ENCODE peak calls at places on chromosomes 3 and 15, in five cellular contexts. One of them, this sample, is unnamed. For H3K79me2, the result is how much of the 10 kb centered on the place peaks cover.

GRCh38 chr3:51024765-51025681 is 350.3 kb downstream of the DOCK3 start:
- DNase-seq in neural progenitor cell: no peak
- DNase-seq in HCT116: no peak
- DNase-seq in GM12878: no peak
- DNase-seq in fibroblast of lung: no peak
- DNase-seq in this sample: peak

GRCh38 chr3:67524046-67524445 is 130.4 kb downstream of the SUCLG2 start:
- DNase-seq in neural progenitor cell: no peak
- DNase-seq in HCT116: no peak
- DNase-seq in GM12878: no peak
- DNase-seq in fibroblast of lung: no peak
- DNase-seq in this sample: no peak

GRCh38 chr3:11288786-11289637 is 16.8 kb downstream of the ATG7 start:
- DNase-seq in neural progenitor cell: no peak
- DNase-seq in HCT116: peak
- DNase-seq in GM12878: peak
- DNase-seq in fibroblast of lung: peak
- DNase-seq in this sample: no peak

GRCh38 chr3:149128856-149129255 is 582 bp upstream of the HPS3 start:
- DNase-seq in neural progenitor cell: no peak
- DNase-seq in HCT116: no peak
- DNase-seq in GM12878: no peak
- DNase-seq in fibroblast of lung: no peak
- DNase-seq in this sample: no peak

GRCh38 chr3:174191380-174191779 is 667.8 kb upstream of the NAALADL2 start:
- DNase-seq in neural progenitor cell: no peak
- DNase-seq in HCT116: no peak
- DNase-seq in GM12878: peak
- DNase-seq in fibroblast of lung: no peak
- DNase-seq in this sample: no peak

GRCh38 chr3:88031543-88032148 is 27.2 kb downstream of the CGGBP1 start:
- DNase-seq in neural progenitor cell: no peak
- DNase-seq in HCT116: no peak
- DNase-seq in GM12878: peak
- DNase-seq in fibroblast of lung: peak
- DNase-seq in this sample: peak

GRCh38 chr3:57158813-57159678 is 6.1 kb downstream of the IL17RD start:
- DNase-seq in neural progenitor cell: peak
- DNase-seq in HCT116: peak
- DNase-seq in GM12878: no peak
- DNase-seq in fibroblast of lung: no peak
- DNase-seq in this sample: peak

GRCh38 chr3:16140116-16140893 is 34.2 kb upstream of the GALNT15 start:
- DNase-seq in neural progenitor cell: no peak
- DNase-seq in HCT116: no peak
- DNase-seq in GM12878: no peak
- DNase-seq in fibroblast of lung: peak
- DNase-seq in this sample: no peak

GRCh38 chr15:67072442-67072841 is 7.0 kb downstream of the SMAD3 start:
- DNase-seq in neural progenitor cell: no peak
- DNase-seq in HCT116: no peak
- DNase-seq in GM12878: no peak
- DNase-seq in fibroblast of lung: no peak
- DNase-seq in this sample: no peak

GRCh38 chr3:183356920-183357319 is 71.5 kb downstream of the MCF2L2 start:
- DNase-seq in neural progenitor cell: no peak
- DNase-seq in HCT116: no peak
- DNase-seq in GM12878: no peak
- DNase-seq in fibroblast of lung: no peak
- DNase-seq in this sample: no peak

GRCh38 chr3:23496165-23496564 is 293.0 kb downstream of the UBE2E2 start:
- DNase-seq in neural progenitor cell: no peak
- DNase-seq in HCT116: no peak
- DNase-seq in GM12878: peak
- DNase-seq in fibroblast of lung: no peak
- DNase-seq in this sample: no peak

GRCh38 chr3:41174703-41174964 is 24.7 kb upstream of the CTNNB1 start:
- DNase-seq in neural progenitor cell: no peak
- DNase-seq in HCT116: no peak
- DNase-seq in GM12878: no peak
- DNase-seq in fibroblast of lung: no peak
- DNase-seq in this sample: no peak

GRCh38 chr15:66706225-66706732 is 4.2 kb downstream of the SMAD6 start:
- DNase-seq in neural progenitor cell: peak
- DNase-seq in HCT116: no peak
- DNase-seq in GM12878: no peak
- DNase-seq in fibroblast of lung: peak
- DNase-seq in this sample: no peak

GRCh38 chr15:56337084-56337725 is 28.0 kb upstream of the TEX9 start:
- DNase-seq in neural progenitor cell: no peak
- DNase-seq in HCT116: no peak
- DNase-seq in GM12878: no peak
- DNase-seq in fibroblast of lung: no peak
- DNase-seq in this sample: no peak

GRCh38 chr3:158520433-158520832 is 50.6 kb upstream of the MLF1 start:
- DNase-seq in neural progenitor cell: no peak
- DNase-seq in HCT116: no peak
- DNase-seq in GM12878: no peak
- DNase-seq in fibroblast of lung: no peak
- DNase-seq in this sample: no peak

GRCh38 chr15:100665570-100665969 is 63.2 kb downstream of the ASB7 start:
- DNase-seq in neural progenitor cell: no peak
- DNase-seq in HCT116: no peak
- DNase-seq in GM12878: no peak
- DNase-seq in fibroblast of lung: peak
- DNase-seq in this sample: no peak

GRCh38 chr15:85777291-85778106 is 17.2 kb downstream of the KLHL25 start:
- DNase-seq in neural progenitor cell: no peak
- DNase-seq in HCT116: no peak
- DNase-seq in GM12878: no peak
- DNase-seq in fibroblast of lung: no peak
- DNase-seq in this sample: no peak

GRCh38 chr3:74883690-74884089 is 269.2 kb upstream of the CNTN3 start:
- DNase-seq in neural progenitor cell: peak
- DNase-seq in HCT116: no peak
- DNase-seq in GM12878: no peak
- DNase-seq in fibroblast of lung: peak
- DNase-seq in this sample: peak

GRCh38 chr3:98612587-98612986 is 19.2 kb upstream of the CPOX start:
- DNase-seq in neural progenitor cell: no peak
- DNase-seq in HCT116: no peak
- DNase-seq in GM12878: no peak
- DNase-seq in fibroblast of lung: no peak
- DNase-seq in this sample: peak

GRCh38 chr15:83991163-83991562 is 244.4 kb upstream of the GOLGA6L4 start:
- DNase-seq in neural progenitor cell: no peak
- DNase-seq in HCT116: no peak
- DNase-seq in GM12878: no peak
- DNase-seq in fibroblast of lung: no peak
- DNase-seq in this sample: no peak

GRCh38 chr15:83993591-83993990 is 242.0 kb upstream of the GOLGA6L4 start:
- DNase-seq in neural progenitor cell: no peak
- DNase-seq in HCT116: no peak
- DNase-seq in GM12878: no peak
- DNase-seq in fibroblast of lung: no peak
- DNase-seq in this sample: peak

GRCh38 chr15:83998486-83998885 is 237.1 kb upstream of the GOLGA6L4 start:
- DNase-seq in neural progenitor cell: no peak
- DNase-seq in HCT116: no peak
- DNase-seq in GM12878: no peak
- DNase-seq in fibroblast of lung: no peak
- DNase-seq in this sample: no peak

DNA sequence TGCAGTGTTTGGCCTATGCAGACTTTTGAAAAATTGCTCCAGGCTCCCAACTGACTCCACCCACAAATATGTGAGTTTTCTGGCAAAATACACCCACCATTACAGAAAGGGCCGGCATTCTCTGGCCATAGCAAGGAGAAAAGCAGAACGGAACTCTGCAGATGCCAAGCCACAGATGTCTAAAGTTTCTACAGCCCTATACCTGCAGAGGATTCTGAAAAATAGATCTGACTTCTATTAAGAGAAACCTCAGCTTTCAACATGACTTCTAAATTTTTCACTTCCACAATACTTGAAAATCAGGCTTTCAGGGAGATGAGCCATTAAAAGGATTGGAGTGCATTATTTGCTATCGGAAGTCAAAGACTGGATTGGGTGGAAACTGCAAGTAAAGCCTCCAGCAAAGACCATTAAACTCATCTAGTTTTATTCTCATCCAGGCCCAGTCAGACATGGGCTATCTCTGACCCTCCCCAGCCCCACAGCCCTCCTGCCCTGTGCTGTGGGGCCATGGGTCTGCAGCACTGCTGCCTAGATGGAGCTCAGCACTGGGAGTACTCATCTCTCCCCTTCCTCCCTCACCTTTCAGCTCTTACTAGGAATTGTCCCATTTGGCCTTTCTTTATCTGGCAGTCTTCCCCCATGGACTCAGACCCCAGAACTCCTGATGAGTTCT is 243.1 kb upstream of the GOLGA6L4 start:
- DNase-seq in neural progenitor cell: no peak
- DNase-seq in HCT116: no peak
- DNase-seq in GM12878: peak
- DNase-seq in fibroblast of lung: no peak
- DNase-seq in this sample: no peak
- H3K4me2 ChIP-seq in neural progenitor cell: no peak
- H3K4me2 ChIP-seq in HCT116: no peak
- H3K4me2 ChIP-seq in GM12878: peak
- H3K4me2 ChIP-seq in fibroblast of lung: no peak
- H3K4me2 ChIP-seq in this sample: no peak

GRCh38 chr3:128425846-128426127 is 40.9 kb downstream of the DNAJB8 start:
- DNase-seq in neural progenitor cell: no peak
- DNase-seq in HCT116: no peak
- DNase-seq in GM12878: no peak
- DNase-seq in fibroblast of lung: no peak
- DNase-seq in this sample: no peak

GRCh38 chr3:128427175-128427857 is 39.4 kb downstream of the DNAJB8 start:
- DNase-seq in neural progenitor cell: no peak
- DNase-seq in HCT116: no peak
- DNase-seq in GM12878: no peak
- DNase-seq in fibroblast of lung: no peak
- DNase-seq in this sample: no peak

GRCh38 chr3:128424508-128425069 is 42.1 kb downstream of the DNAJB8 start:
- DNase-seq in neural progenitor cell: no peak
- DNase-seq in HCT116: peak
- DNase-seq in GM12878: no peak
- DNase-seq in fibroblast of lung: peak
- DNase-seq in this sample: no peak

GRCh38 chr3:128425142-128425845 is 41.4 kb downstream of the DNAJB8 start:
- DNase-seq in neural progenitor cell: no peak
- DNase-seq in HCT116: no peak
- DNase-seq in GM12878: no peak
- DNase-seq in fibroblast of lung: no peak
- DNase-seq in this sample: no peak

GRCh38 chr3:128426128-128426921 is 40.4 kb downstream of the DNAJB8 start:
- DNase-seq in neural progenitor cell: peak
- DNase-seq in HCT116: no peak
- DNase-seq in GM12878: no peak
- DNase-seq in fibroblast of lung: no peak
- DNase-seq in this sample: peak
- H2AFZ ChIP-seq in neural progenitor cell: no peak
- H2AFZ ChIP-seq in HCT116: peak
- H2AFZ ChIP-seq in GM12878: peak
- H2AFZ ChIP-seq in fibroblast of lung: peak
- H2AFZ ChIP-seq in this sample: peak

DNA sequence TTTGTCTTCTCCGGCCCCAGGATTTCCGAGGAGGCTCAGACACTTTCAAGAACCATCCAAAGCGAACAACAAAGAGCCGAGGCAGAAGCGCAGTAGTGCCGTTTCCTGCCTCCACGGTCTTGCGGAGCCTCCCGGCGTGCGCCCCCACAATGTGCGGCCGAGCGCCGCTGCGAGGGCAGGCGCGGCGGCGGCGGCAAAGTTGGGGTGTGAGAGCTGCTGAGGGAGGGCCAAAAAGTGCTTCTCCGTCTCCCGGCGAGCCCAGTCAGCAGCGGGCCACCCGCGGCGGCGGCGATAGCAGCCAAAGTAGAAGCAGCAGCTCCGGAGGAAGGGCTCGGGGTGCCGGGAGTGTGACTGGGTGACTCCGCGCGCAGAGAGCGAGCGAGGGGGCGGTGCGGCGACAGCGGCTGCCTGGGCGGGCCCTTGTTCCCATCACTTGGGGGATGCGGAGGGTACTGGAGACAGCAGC is 749.1 kb downstream of the ROBO1 start:
- DNase-seq in neural progenitor cell: peak
- DNase-seq in HCT116: no peak
- DNase-seq in GM12878: no peak
- DNase-seq in fibroblast of lung: peak
- DNase-seq in this sample: peak
- H3K79me2 ChIP-seq in neural progenitor cell: half or more
- H3K79me2 ChIP-seq in HCT116: under half
- H3K79me2 ChIP-seq in GM12878: under half
- H3K79me2 ChIP-seq in fibroblast of lung: under half
- H3K79me2 ChIP-seq in this sample: under half

GRCh38 chr3:49501842-49502241 is 31.8 kb downstream of the DAG1 start:
- DNase-seq in neural progenitor cell: no peak
- DNase-seq in HCT116: no peak
- DNase-seq in GM12878: no peak
- DNase-seq in fibroblast of lung: no peak
- DNase-seq in this sample: no peak
- H3K4me2 ChIP-seq in neural progenitor cell: no peak
- H3K4me2 ChIP-seq in HCT116: peak
- H3K4me2 ChIP-seq in GM12878: no peak
- H3K4me2 ChIP-seq in fibroblast of lung: no peak
- H3K4me2 ChIP-seq in this sample: no peak

DNA sequence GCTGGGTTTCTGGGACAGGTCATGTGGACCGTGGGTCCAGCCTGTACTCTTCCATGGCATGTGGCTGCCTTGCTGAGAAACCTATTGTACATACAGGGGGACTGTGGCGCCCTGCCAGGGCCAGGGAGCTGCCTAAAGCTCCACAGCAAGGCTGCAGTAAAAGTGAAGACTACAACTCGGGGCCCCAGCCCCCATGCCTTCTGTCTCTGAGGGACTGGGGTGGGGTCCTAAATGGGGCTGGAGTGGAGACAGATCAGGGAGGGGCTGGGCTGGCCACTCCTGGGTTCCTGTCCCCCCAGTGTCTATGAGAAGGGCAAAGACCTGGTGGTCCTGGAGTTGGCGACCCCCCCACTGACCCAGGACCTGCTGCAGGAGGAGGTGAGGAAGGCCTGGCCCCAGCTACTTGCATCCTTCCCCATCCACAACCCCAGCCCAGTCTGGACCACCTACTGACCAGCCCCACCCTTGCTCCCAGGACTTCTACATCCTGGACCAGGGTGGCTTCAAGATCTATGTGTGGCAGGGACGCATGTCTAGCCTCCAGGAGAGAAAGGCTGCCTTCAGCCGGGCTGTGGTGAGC is 7.3 kb downstream of the VILL start:
- DNase-seq in neural progenitor cell: no peak
- DNase-seq in HCT116: no peak
- DNase-seq in GM12878: no peak
- DNase-seq in fibroblast of lung: no peak
- DNase-seq in this sample: no peak
- H2AFZ ChIP-seq in neural progenitor cell: no peak
- H2AFZ ChIP-seq in HCT116: no peak
- H2AFZ ChIP-seq in GM12878: no peak
- H2AFZ ChIP-seq in fibroblast of lung: no peak
- H2AFZ ChIP-seq in this sample: no peak

GRCh38 chr3:197445886-197446631 is 109.7 kb downstream of the BDH1 start:
- DNase-seq in neural progenitor cell: peak
- DNase-seq in HCT116: no peak
- DNase-seq in GM12878: no peak
- DNase-seq in fibroblast of lung: no peak
- DNase-seq in this sample: no peak
- H3K79me2 ChIP-seq in neural progenitor cell: under half
- H3K79me2 ChIP-seq in HCT116: under half
- H3K79me2 ChIP-seq in GM12878: under half
- H3K79me2 ChIP-seq in fibroblast of lung: under half
- H3K79me2 ChIP-seq in this sample: under half

This sample was measured in GM23338.